ENCODE peak calls at places on chromosomes 4 and X, in six cellular contexts. One of them, this sample, is unnamed.
A peak's percentile ranks its signal among the peaks of the same experiment; 100 is the strongest.

GRCh38 chrX:40112996-40113395 is 15.2 kb upstream of the BCOR start:
- DNase-seq in colonic mucosa: no peak
- DNase-seq in hepatocyte: no peak
- DNase-seq in MM.1S: no peak
- DNase-seq in transverse colon: no peak
- DNase-seq in tibial artery: no peak
- DNase-seq in this sample: no peak

GRCh38 chr4:37450309-37450708 is 205.8 kb downstream of the NWD2 start:
- DNase-seq in tibial artery: no peak
- DNase-seq in transverse colon: no peak
- DNase-seq in colonic mucosa: no peak
- DNase-seq in hepatocyte: no peak
- DNase-seq in MM.1S: no peak
- DNase-seq in this sample: no peak

GRCh38 chrX:154000051-154000450 is 19.7 kb downstream of the IRAK1 start:
- DNase-seq in MM.1S: no peak
- DNase-seq in hepatocyte: no peak
- DNase-seq in colonic mucosa: no peak
- DNase-seq in tibial artery: no peak
- DNase-seq in transverse colon: no peak
- DNase-seq in this sample: no peak

GRCh38 chr4:89000844-89001360 is 56.1 kb downstream of the FAM13A start:
- DNase-seq in transverse colon: no peak
- DNase-seq in MM.1S: no peak
- DNase-seq in colonic mucosa: peak; percentile 45
- DNase-seq in tibial artery: no peak
- DNase-seq in hepatocyte: peak; percentile 63
- DNase-seq in this sample: no peak

GRCh38 chr4:38223306-38223705 is 263.1 kb downstream of the PTTG2 start:
- DNase-seq in colonic mucosa: no peak
- DNase-seq in transverse colon: no peak
- DNase-seq in MM.1S: no peak
- DNase-seq in hepatocyte: no peak
- DNase-seq in tibial artery: peak; percentile 34
- DNase-seq in this sample: no peak

GRCh38 chrX:154655786-154656185 is 2.4 kb upstream of the CTAG2 start:
- DNase-seq in hepatocyte: peak; percentile 1
- DNase-seq in tibial artery: no peak
- DNase-seq in transverse colon: no peak
- DNase-seq in colonic mucosa: no peak
- DNase-seq in MM.1S: no peak
- DNase-seq in this sample: no peak

GRCh38 chr4:152965614-152966013 is 29.5 kb downstream of the FHDC1 start:
- DNase-seq in tibial artery: no peak
- DNase-seq in hepatocyte: no peak
- DNase-seq in transverse colon: no peak
- DNase-seq in colonic mucosa: no peak
- DNase-seq in MM.1S: no peak
- DNase-seq in this sample: no peak

GRCh38 chrX:118272237-118272636 is 73.7 kb upstream of the WDR44 start:
- DNase-seq in transverse colon: no peak
- DNase-seq in colonic mucosa: no peak
- DNase-seq in hepatocyte: no peak
- DNase-seq in tibial artery: no peak
- DNase-seq in MM.1S: no peak
- DNase-seq in this sample: no peak

GRCh38 chr4:134773497-134774000 is 572.0 kb upstream of the PABPC4L start:
- DNase-seq in MM.1S: no peak
- DNase-seq in tibial artery: no peak
- DNase-seq in hepatocyte: no peak
- DNase-seq in transverse colon: no peak
- DNase-seq in colonic mucosa: no peak
- DNase-seq in this sample: no peak

GRCh38 chr4:150252741-150253140 is 174.5 kb downstream of the DCLK2 start:
- DNase-seq in transverse colon: no peak
- DNase-seq in hepatocyte: no peak
- DNase-seq in tibial artery: no peak
- DNase-seq in colonic mucosa: no peak
- DNase-seq in MM.1S: no peak
- DNase-seq in this sample: no peak

GRCh38 chr4:99868126-99868596 is 26.1 kb downstream of the LAMTOR3 start:
- DNase-seq in colonic mucosa: no peak
- DNase-seq in tibial artery: no peak
- DNase-seq in MM.1S: no peak
- DNase-seq in transverse colon: no peak
- DNase-seq in hepatocyte: peak; percentile 14
- DNase-seq in this sample: no peak

GRCh38 chr4:4436244-4436823 is 49.4 kb downstream of the NSG1 start:
- DNase-seq in hepatocyte: no peak
- DNase-seq in tibial artery: no peak
- DNase-seq in transverse colon: no peak
- DNase-seq in MM.1S: no peak
- DNase-seq in colonic mucosa: no peak
- DNase-seq in this sample: no peak

GRCh38 chr4:185847352-185848078 is 35.5 kb upstream of the SORBS2 start:
- DNase-seq in transverse colon: no peak
- DNase-seq in colonic mucosa: peak; percentile 26
- DNase-seq in MM.1S: no peak
- DNase-seq in hepatocyte: peak; percentile 60
- DNase-seq in tibial artery: no peak
- DNase-seq in this sample: no peak

GRCh38 chr4:41038304-41038703 is 176.0 kb downstream of the APBB2 start:
- DNase-seq in transverse colon: no peak
- DNase-seq in hepatocyte: no peak
- DNase-seq in colonic mucosa: no peak
- DNase-seq in MM.1S: no peak
- DNase-seq in tibial artery: no peak
- DNase-seq in this sample: no peak

GRCh38 chr4:32341342-32341741 is 1621.2 kb downstream of the PCDH7 start:
- DNase-seq in tibial artery: no peak
- DNase-seq in MM.1S: no peak
- DNase-seq in transverse colon: no peak
- DNase-seq in colonic mucosa: no peak
- DNase-seq in hepatocyte: no peak
- DNase-seq in this sample: no peak

GRCh38 chr4:14607001-14607400 is 395.3 kb upstream of the CPEB2 start:
- DNase-seq in MM.1S: no peak
- DNase-seq in transverse colon: no peak
- DNase-seq in tibial artery: no peak
- DNase-seq in colonic mucosa: no peak
- DNase-seq in hepatocyte: no peak
- DNase-seq in this sample: no peak

GRCh38 chr4:154349829-154350228 is 141.8 kb downstream of the DCHS2 start:
- DNase-seq in transverse colon: no peak
- DNase-seq in colonic mucosa: no peak
- DNase-seq in MM.1S: peak; percentile 18
- DNase-seq in hepatocyte: peak; percentile 46
- DNase-seq in tibial artery: no peak
- DNase-seq in this sample: peak; percentile 25

GRCh38 chrX:53263597-53264094 is 17.7 kb downstream of the IQSEC2 start:
- DNase-seq in colonic mucosa: no peak
- DNase-seq in MM.1S: no peak
- DNase-seq in tibial artery: no peak
- DNase-seq in transverse colon: no peak
- DNase-seq in hepatocyte: no peak
- DNase-seq in this sample: no peak

GRCh38 chr4:86306816-86307215 is 53.0 kb downstream of the MAPK10 start:
- DNase-seq in colonic mucosa: no peak
- DNase-seq in tibial artery: no peak
- DNase-seq in transverse colon: no peak
- DNase-seq in hepatocyte: no peak
- DNase-seq in MM.1S: no peak
- DNase-seq in this sample: no peak

GRCh38 chrX:136643243-136643642 is 4.7 kb upstream of the CD40LG start:
- DNase-seq in tibial artery: no peak
- DNase-seq in transverse colon: no peak
- DNase-seq in hepatocyte: no peak
- DNase-seq in MM.1S: no peak
- DNase-seq in colonic mucosa: no peak
- DNase-seq in this sample: peak; percentile 88

GRCh38 chrX:119667111-119667928 is 25.6 kb downstream of the SEPTIN6 start:
- DNase-seq in hepatocyte: no peak
- DNase-seq in tibial artery: no peak
- DNase-seq in colonic mucosa: no peak
- DNase-seq in MM.1S: no peak
- DNase-seq in transverse colon: no peak
- DNase-seq in this sample: no peak

GRCh38 chr4:54913751-54914526 is 211.5 kb downstream of the KDR start:
- DNase-seq in hepatocyte: peak; percentile 57
- DNase-seq in MM.1S: no peak
- DNase-seq in colonic mucosa: no peak
- DNase-seq in transverse colon: no peak
- DNase-seq in tibial artery: peak; percentile 26
- DNase-seq in this sample: no peak

GRCh38 chr4:20255251-20255586 is 3.5 kb downstream of the SLIT2 start:
- DNase-seq in hepatocyte: no peak
- DNase-seq in tibial artery: no peak
- DNase-seq in transverse colon: no peak
- DNase-seq in MM.1S: no peak
- DNase-seq in colonic mucosa: no peak
- DNase-seq in this sample: no peak

GRCh38 chr4:114383721-114384120 is 214.9 kb upstream of the UGT8 start:
- DNase-seq in tibial artery: no peak
- DNase-seq in MM.1S: no peak
- DNase-seq in transverse colon: no peak
- DNase-seq in colonic mucosa: no peak
- DNase-seq in hepatocyte: no peak
- DNase-seq in this sample: no peak

DNA sequence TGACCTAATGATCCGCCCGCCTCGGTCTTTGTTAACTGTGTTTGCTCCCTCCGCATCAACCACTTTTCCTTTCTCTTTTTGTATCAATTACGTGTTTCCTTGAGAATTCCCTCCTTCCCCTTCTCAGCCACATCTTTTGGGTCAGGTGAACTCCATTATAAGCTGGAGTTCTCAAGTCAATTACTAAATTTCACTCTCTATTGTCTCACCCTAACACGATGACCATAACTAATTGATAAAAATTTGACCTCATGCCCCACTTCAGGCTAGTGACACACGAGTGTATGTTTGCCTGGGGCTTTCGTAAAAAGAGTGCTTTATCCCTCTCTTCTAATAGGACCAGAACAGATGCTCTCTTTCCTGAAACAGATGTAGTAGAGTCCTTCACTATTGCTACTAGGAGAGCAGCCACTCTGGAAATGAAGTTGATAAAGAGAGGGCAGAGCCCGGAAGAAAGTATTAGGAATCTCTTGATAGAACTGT is 403.6 kb upstream of the ANXA10 start:
- DNase-seq in transverse colon: no peak
- DNase-seq in MM.1S: no peak
- DNase-seq in colonic mucosa: no peak
- DNase-seq in hepatocyte: no peak
- DNase-seq in tibial artery: no peak
- DNase-seq in this sample: no peak
- H3K4me3 ChIP-seq in transverse colon: no peak overlapping the region
- H3K4me3 ChIP-seq in MM.1S: no peak overlapping the region
- H3K4me3 ChIP-seq in colonic mucosa: no peak overlapping the region
- H3K4me3 ChIP-seq in hepatocyte: no peak overlapping the region
- H3K4me3 ChIP-seq in tibial artery: no peak overlapping the region
- H3K4me3 ChIP-seq in this sample: no peak overlapping the region

GRCh38 chrX:46715997-46716396 is 42.9 kb downstream of the SLC9A7 start:
- DNase-seq in hepatocyte: no peak
- DNase-seq in MM.1S: no peak
- DNase-seq in transverse colon: no peak
- DNase-seq in colonic mucosa: no peak
- DNase-seq in tibial artery: no peak
- DNase-seq in this sample: no peak

GRCh38 chrX:46713672-46714487 is 45.0 kb downstream of the SLC9A7 start:
- DNase-seq in hepatocyte: no peak
- DNase-seq in transverse colon: no peak
- DNase-seq in colonic mucosa: no peak
- DNase-seq in MM.1S: peak; percentile 7
- DNase-seq in tibial artery: no peak
- DNase-seq in this sample: no peak

GRCh38 chrX:46712733-46713132 is 46.2 kb downstream of the SLC9A7 start:
- DNase-seq in hepatocyte: no peak
- DNase-seq in transverse colon: no peak
- DNase-seq in MM.1S: no peak
- DNase-seq in colonic mucosa: no peak
- DNase-seq in tibial artery: no peak
- DNase-seq in this sample: no peak

GRCh38 chrX:46710927-46711623 is 47.8 kb downstream of the SLC9A7 start:
- DNase-seq in tibial artery: no peak
- DNase-seq in transverse colon: no peak
- DNase-seq in MM.1S: no peak
- DNase-seq in colonic mucosa: no peak
- DNase-seq in hepatocyte: no peak
- DNase-seq in this sample: no peak

DNA sequence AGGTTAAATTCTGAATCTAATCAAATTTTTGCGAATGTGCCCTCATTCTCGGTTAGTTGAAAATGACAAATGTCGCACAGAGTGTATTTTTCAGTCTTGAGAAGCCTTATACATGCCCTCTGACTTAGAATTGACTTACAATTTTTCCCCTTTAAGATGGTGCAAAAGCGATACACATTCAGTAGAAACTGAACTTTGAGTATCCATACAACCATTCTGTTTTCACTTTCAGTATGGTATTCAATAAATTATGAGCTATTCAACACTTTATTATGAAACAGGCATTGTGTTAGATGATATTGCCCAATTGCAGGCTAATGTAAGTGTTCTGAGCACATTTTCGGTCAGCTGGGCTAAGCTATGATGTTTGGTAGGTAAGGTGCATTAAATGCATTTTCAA is 43.4 kb downstream of the SLC9A7 start:
- DNase-seq in colonic mucosa: no peak
- DNase-seq in transverse colon: no peak
- DNase-seq in tibial artery: no peak
- DNase-seq in hepatocyte: no peak
- DNase-seq in MM.1S: no peak
- DNase-seq in this sample: no peak
- H3K4me3 ChIP-seq in colonic mucosa: no peak overlapping the region
- H3K4me3 ChIP-seq in transverse colon: no peak overlapping the region
- H3K4me3 ChIP-seq in tibial artery: no peak overlapping the region
- H3K4me3 ChIP-seq in hepatocyte: no peak overlapping the region
- H3K4me3 ChIP-seq in MM.1S: no peak overlapping the region
- H3K4me3 ChIP-seq in this sample: no peak overlapping the region

DNA sequence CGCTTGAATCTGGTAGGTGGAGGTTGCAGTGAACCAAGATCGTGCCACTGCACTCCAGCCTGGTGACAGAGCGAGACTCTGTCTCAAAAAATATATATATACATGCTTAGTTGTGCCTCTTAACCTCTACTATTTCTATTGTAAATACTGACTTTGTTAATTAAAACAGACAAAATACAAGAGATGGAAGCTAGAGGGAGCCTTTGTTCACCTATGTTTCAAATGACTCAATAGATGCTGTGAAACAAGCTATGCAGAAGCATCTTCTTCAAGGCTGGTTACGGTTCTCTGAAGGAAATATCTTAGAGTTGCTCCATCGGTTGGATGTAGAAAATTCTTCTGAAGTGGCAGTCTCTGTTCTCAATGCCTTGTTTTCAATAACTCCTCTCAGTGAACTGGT is 6.2 kb downstream of the NCAPG start:
- DNase-seq in transverse colon: no peak
- DNase-seq in hepatocyte: peak; percentile 74
- DNase-seq in tibial artery: no peak
- DNase-seq in colonic mucosa: no peak
- DNase-seq in MM.1S: peak; percentile 65
- DNase-seq in this sample: peak; percentile 53
- H3K4me3 ChIP-seq in transverse colon: no peak overlapping the region
- H3K4me3 ChIP-seq in hepatocyte: no peak overlapping the region
- H3K4me3 ChIP-seq in tibial artery: no peak overlapping the region
- H3K4me3 ChIP-seq in colonic mucosa: no peak overlapping the region
- H3K4me3 ChIP-seq in MM.1S: no peak overlapping the region
- H3K4me3 ChIP-seq in this sample: no peak overlapping the region

GRCh38 chr4:83180469-83180968 is 66.0 kb upstream of the PLAC8 start:
- DNase-seq in tibial artery: no peak
- DNase-seq in transverse colon: no peak
- DNase-seq in hepatocyte: no peak
- DNase-seq in MM.1S: no peak
- DNase-seq in colonic mucosa: no peak
- DNase-seq in this sample: no peak
- H3K4me3 ChIP-seq in tibial artery: no peak overlapping the region
- H3K4me3 ChIP-seq in transverse colon: no peak overlapping the region
- H3K4me3 ChIP-seq in hepatocyte: no peak overlapping the region
- H3K4me3 ChIP-seq in MM.1S: no peak overlapping the region
- H3K4me3 ChIP-seq in colonic mucosa: no peak overlapping the region
- H3K4me3 ChIP-seq in this sample: no peak overlapping the region